ENCODE peak calls at places on chromosomes 16 and 17, in five cellular contexts. P is tibial nerve, U is IMR-90, K is body of pancreas, H is A549. Y is an unnamed sample. For H3K4me1, the result is how much of the 10 kb centered on the place peaks cover.

GRCh38 chr16:10180771-10181163 is 1.5 kb downstream of the GRIN2A start:
- DNase-seq in H (peak), P (no peak), U (no peak), K (peak), Y (peak)

GRCh38 chr16:7013990-7014389 is 318.7 kb upstream of the RBFOX1 start:
- DNase-seq in H (no peak), K (no peak), P (no peak), U (peak), Y (no peak)

GRCh38 chr17:34859652-34860051 is 101.6 kb downstream of the CCT6B start:
- DNase-seq in K (no peak), H (no peak), P (no peak), U (no peak), Y (no peak)

GRCh38 chr16:89044394-89045180 is 49.1 kb upstream of the ACSF3 start:
- DNase-seq in H (no peak), U (no peak), P (no peak), K (no peak), Y (no peak)

GRCh38 chr16:22375117-22375962 is 921 bp upstream of the CDR2 start:
- DNase-seq in P (no peak), K (no peak), H (no peak), U (no peak), Y (no peak)

GRCh38 chr16:58665200-58665599 is 19.4 kb downstream of the SLC38A7 start:
- DNase-seq in H (no peak), K (no peak), P (no peak), U (no peak), Y (no peak)

GRCh38 chr17:78831688-78832540 is 8.7 kb downstream of the USP36 start:
- DNase-seq in U (no peak), H (no peak), P (no peak), K (no peak), Y (no peak)

GRCh38 chr17:2789700-2790099 is 6.5 kb upstream of the RAP1GAP2 start:
- DNase-seq in U (no peak), K (no peak), P (no peak), H (no peak), Y (no peak)

GRCh38 chr17:57782642-57783337 is 37.7 kb upstream of the CCDC182 start:
- DNase-seq in P (no peak), K (no peak), U (no peak), H (no peak), Y (no peak)

GRCh38 chr16:66717112-66717675 is 20.7 kb upstream of the CMTM4 start:
- DNase-seq in H (peak), U (peak), P (no peak), K (no peak), Y (no peak)

GRCh38 chr17:57478433-57478832 is 222.1 kb downstream of the MSI2 start:
- DNase-seq in P (no peak), U (no peak), K (peak), H (no peak), Y (peak)

GRCh38 chr16:57137566-57138273 is 45.3 kb downstream of the CPNE2 start:
- DNase-seq in K (no peak), P (no peak), U (no peak), H (no peak), Y (no peak)

GRCh38 chr17:37490022-37490587 is 414 bp downstream of the DUSP14 start:
- DNase-seq in U (peak), P (peak), K (peak), H (peak), Y (peak)

GRCh38 chr16:84605339-84605848 is 12.5 kb downstream of the COTL1 start:
- DNase-seq in P (no peak), K (no peak), U (no peak), H (no peak), Y (no peak)

GRCh38 chr17:61376931-61377838 is 22.5 kb upstream of the TBX2 start:
- DNase-seq in U (no peak), P (no peak), K (no peak), H (no peak), Y (no peak)

GRCh38 chr17:48627625-48628510 is 1.7 kb upstream of the HOXB9 start:
- DNase-seq in H (no peak), U (no peak), P (no peak), K (no peak), Y (no peak)

GRCh38 chr17:48626202-48626469 is at the start of gene HOXB9:
- DNase-seq in H (no peak), P (no peak), K (no peak), U (peak), Y (no peak)

GRCh38 chr17:48625502-48626201 is 506 bp downstream of the HOXB9 start:
- DNase-seq in K (peak), H (peak), P (no peak), U (no peak), Y (no peak)

GRCh38 chr17:48627242-48627597 is 1.1 kb upstream of the HOXB9 start:
- DNase-seq in K (no peak), P (no peak), U (no peak), H (no peak), Y (no peak)

GRCh38 chr17:48626470-48627241 is 498 bp upstream of the HOXB9 start:
- DNase-seq in U (peak), H (peak), K (no peak), P (no peak), Y (no peak)
- TF ChIP-seq POLR2A in U (no peak), H (peak), K (no peak), P (no peak), Y (no peak)

DNA sequence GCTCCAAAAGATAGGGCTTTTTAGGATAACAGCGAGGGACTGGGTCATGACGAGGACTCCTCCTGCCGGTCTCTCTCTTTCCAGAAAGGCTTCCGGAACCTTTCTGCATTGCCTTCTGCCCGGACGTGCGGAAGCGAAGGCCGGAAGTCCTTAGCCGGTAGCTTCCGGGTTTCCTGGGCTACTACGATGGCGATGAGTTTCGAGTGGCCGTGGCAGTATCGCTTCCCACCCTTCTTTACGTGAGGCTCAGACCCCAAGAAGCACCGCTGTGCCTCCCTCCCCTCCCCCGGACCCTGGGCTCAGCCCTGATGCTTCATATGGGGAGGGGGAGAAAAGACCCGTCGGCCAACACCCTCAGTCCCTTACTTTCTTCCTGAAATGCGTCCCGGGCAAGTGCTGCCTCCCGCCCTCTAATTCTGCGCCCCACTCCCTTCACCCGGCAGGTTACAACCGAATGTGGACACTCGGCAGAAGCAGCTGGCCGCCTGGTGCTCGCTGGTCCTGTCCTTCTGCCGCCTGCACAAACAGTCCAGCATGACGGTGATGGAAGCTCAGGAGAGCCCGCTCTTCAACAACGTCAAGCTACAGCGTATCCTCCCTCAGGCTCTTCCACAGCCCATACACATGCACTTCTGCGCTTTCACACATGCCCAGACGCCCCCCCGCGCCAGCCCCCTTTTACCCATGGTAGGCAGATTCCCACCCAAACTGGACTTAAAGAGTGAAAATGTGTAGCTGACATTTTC is at the start of gene VPS25:
- DNase-seq in U (peak), K (peak), P (peak), H (peak), Y (peak)
- TF ChIP-seq CTCF in U (peak), K (no peak), P (no peak), H (no peak), Y (peak)

GRCh38 chr17:77721823-77722160 is 236.7 kb upstream of the TNRC6C start:
- DNase-seq in K (no peak), P (no peak), U (no peak), H (no peak), Y (no peak)
- H3K4me1 ChIP-seq in K (under half), P (under half), U (under half), H (under half), Y (under half)

GRCh38 chr17:76442341-76443338 is 10.3 kb downstream of the UBE2O start:
- DNase-seq in K (no peak), P (no peak), H (no peak), U (peak), Y (no peak)
- TF ChIP-seq POLR2A in K (no peak), P (no peak), H (no peak), U (no peak), Y (no peak)

GRCh38 chr17:18855831-18856624 is 1.9 kb upstream of the PRPSAP2 start:
- DNase-seq in H (peak), U (peak), P (peak), K (peak), Y (peak)

GRCh38 chr17:18858567-18859245 is 775 bp downstream of the PRPSAP2 start:
- DNase-seq in K (no peak), P (no peak), U (no peak), H (no peak), Y (no peak)

GRCh38 chr17:18860161-18860972 is 2.4 kb downstream of the PRPSAP2 start:
- DNase-seq in K (no peak), H (no peak), P (no peak), U (peak), Y (no peak)

GRCh38 chr17:18859256-18859655 is 1.3 kb downstream of the PRPSAP2 start:
- DNase-seq in H (no peak), P (no peak), K (no peak), U (peak), Y (no peak)

GRCh38 chr17:18857864-18858566 is at the start of gene PRPSAP2:
- DNase-seq in U (peak), P (peak), K (peak), H (peak), Y (peak)
- TF ChIP-seq CTCF in U (no peak), P (no peak), K (no peak), H (no peak), Y (no peak)

GRCh38 chr17:31314788-31315105 is 893 bp upstream of the EVI2B start:
- DNase-seq in K (no peak), U (no peak), P (no peak), H (no peak), Y (no peak)
- H3K4me1 ChIP-seq in K (under half), U (under half), P (under half), H (under half), Y (under half)

GRCh38 chr16:70378869-70379493 is 32.3 kb downstream of the DDX19A start:
- DNase-seq in P (no peak), U (no peak), H (no peak), K (no peak), Y (no peak)

GRCh38 chr16:70377782-70378181 is 31.1 kb downstream of the DDX19A start:
- DNase-seq in K (no peak), H (no peak), P (no peak), U (no peak), Y (no peak)

GRCh38 chr16:70381604-70382342 is 35.1 kb downstream of the DDX19A start:
- DNase-seq in U (no peak), P (peak), H (no peak), K (no peak), Y (no peak)

GRCh38 chr16:70380919-70381603 is 34.4 kb downstream of the DDX19A start:
- DNase-seq in H (peak), P (peak), K (peak), U (peak), Y (peak)

GRCh38 chr16:70380205-70380918 is 33.7 kb downstream of the DDX19A start:
- DNase-seq in K (peak), P (no peak), U (peak), H (peak), Y (peak)
- TF ChIP-seq POLR2A in K (no peak), P (no peak), U (no peak), H (peak), Y (no peak)

GRCh38 chr17:63116967-63117366 is 150.9 kb downstream of the TANC2 start:
- DNase-seq in H (peak), K (peak), U (peak), P (no peak), Y (no peak)

GRCh38 chr17:63117431-63117830 is 151.4 kb downstream of the TANC2 start:
- DNase-seq in H (no peak), U (no peak), P (no peak), K (no peak), Y (no peak)

GRCh38 chr17:63116228-63116627 is 150.2 kb downstream of the TANC2 start:
- DNase-seq in U (no peak), P (no peak), K (no peak), H (peak), Y (no peak)

GRCh38 chr17:63113167-63113566 is 147.1 kb downstream of the TANC2 start:
- DNase-seq in K (no peak), P (no peak), U (no peak), H (peak), Y (no peak)
- TF ChIP-seq CTCF in K (no peak), P (peak), U (peak), H (peak), Y (no peak)

GRCh38 chr16:30379165-30379783 is 3.1 kb downstream of the SEPTIN1 start:
- DNase-seq in U (no peak), H (no peak), P (no peak), K (no peak), Y (no peak)

GRCh38 chr16:30380072-30380471 is 2.3 kb downstream of the SEPTIN1 start:
- DNase-seq in U (no peak), P (no peak), H (no peak), K (no peak), Y (no peak)

GRCh38 chr16:30381351-30382041 is 865 bp downstream of the SEPTIN1 start:
- DNase-seq in K (no peak), P (no peak), U (no peak), H (no peak), Y (no peak)

GRCh38 chr16:30382398-30383015 is at the start of gene SEPTIN1:
- DNase-seq in U (no peak), P (no peak), K (no peak), H (no peak), Y (peak)

GRCh38 chr16:30380801-30381208 is 1.6 kb downstream of the SEPTIN1 start:
- DNase-seq in P (no peak), H (no peak), U (no peak), K (no peak), Y (no peak)
- H3K4me1 ChIP-seq in P (under half), H (under half), U (under half), K (under half), Y (under half)

GRCh38 chr16:31201511-31202401 is 804 bp downstream of the PYCARD start:
- DNase-seq in K (peak), U (no peak), H (no peak), P (no peak), Y (peak)
- TF ChIP-seq POLR2A in K (no peak), U (no peak), H (no peak), P (no peak), Y (no peak)